ENCODE peak calls at places on chromosomes 5 and 9, in ten cellular contexts. R is astrocyte of the spinal cord, Y is heart left ventricle, G is A549, T is right lobe of liver, F is upper lobe of left lung, O is cardiac muscle cell, N is H1, M is fibroblast of lung, H is tibial nerve. E is an unnamed sample.

GRCh38 chr9:71748280-71748743 is 20.0 kb downstream of the CEMIP2 start:
- DNase-seq in R (peak), Y (no peak), G (no peak), T (no peak), F (no peak), O (no peak), N (no peak), M (peak), H (no peak), E (no peak)

GRCh38 chr9:80085668-80086067 is 513.9 kb downstream of the TLE4 start:
- DNase-seq in R (no peak), Y (no peak), G (no peak), T (no peak), F (no peak), O (no peak), N (no peak), M (no peak), H (no peak), E (no peak)

GRCh38 chr5:67015577-67016290 is 180.9 kb downstream of the CD180 start:
- DNase-seq in R (peak), Y (no peak), G (no peak), T (no peak), F (no peak), O (no peak), N (no peak), M (peak), H (no peak), E (no peak)

GRCh38 chr9:34723141-34723540 is 13.2 kb upstream of the CCL21 start:
- DNase-seq in R (no peak), Y (no peak), G (no peak), T (no peak), F (peak), O (no peak), N (no peak), M (no peak), H (no peak), E (no peak)

GRCh38 chr5:10250804-10251276 is 760 bp downstream of the CCT5 start:
- DNase-seq in R (peak), Y (no peak), G (no peak), T (no peak), F (no peak), O (peak), N (no peak), M (peak), H (no peak), E (no peak)

GRCh38 chr9:137757613-137758029 is 120.0 kb upstream of the CACNA1B start:
- DNase-seq in R (peak), Y (no peak), G (no peak), T (no peak), F (no peak), O (no peak), N (no peak), M (peak), H (no peak), E (no peak)

GRCh38 chr5:159905496-159905895 is 10.8 kb upstream of the ADRA1B start:
- DNase-seq in R (peak), Y (no peak), G (peak), T (no peak), F (no peak), O (no peak), N (no peak), M (peak), H (no peak), E (no peak)

GRCh38 chr9:87336914-87337333 is 160.7 kb upstream of the DAPK1 start:
- DNase-seq in R (peak), Y (no peak), G (peak), T (no peak), F (no peak), O (peak), N (no peak), M (peak), H (no peak), E (no peak)

GRCh38 chr5:74543162-74543995 is 97.1 kb downstream of the ENC1 start:
- DNase-seq in R (peak), Y (no peak), G (peak), T (no peak), F (no peak), O (no peak), N (peak), M (peak), H (no peak), E (no peak)

GRCh38 chr5:71882826-71883744 is 164.0 kb downstream of the CARTPT start:
- DNase-seq in R (peak), Y (peak), G (no peak), T (no peak), F (no peak), O (no peak), N (no peak), M (peak), H (no peak), E (no peak)
- TF ChIP-seq CTCF in R (no peak), Y (no peak), G (no peak), T (no peak), F (no peak), O (no peak), N (no peak), M (no peak), H (no peak), E (no peak)

GRCh38 chr9:14107495-14107894 is 206.4 kb downstream of the NFIB start:
- DNase-seq in R (no peak), Y (no peak), G (no peak), T (no peak), F (no peak), O (no peak), N (no peak), M (no peak), H (no peak), E (no peak)

GRCh38 chr9:14104501-14104900 is 209.4 kb downstream of the NFIB start:
- DNase-seq in R (no peak), Y (no peak), G (no peak), T (no peak), F (no peak), O (no peak), N (no peak), M (no peak), H (no peak), E (no peak)

GRCh38 chr9:14107977-14108376 is 206.0 kb downstream of the NFIB start:
- DNase-seq in R (no peak), Y (no peak), G (no peak), T (no peak), F (no peak), O (peak), N (no peak), M (no peak), H (no peak), E (no peak)

GRCh38 chr9:14103115-14103514 is 210.8 kb downstream of the NFIB start:
- DNase-seq in R (no peak), Y (no peak), G (no peak), T (no peak), F (no peak), O (no peak), N (no peak), M (peak), H (no peak), E (no peak)

GRCh38 chr9:14106699-14107098 is 207.2 kb downstream of the NFIB start:
- DNase-seq in R (no peak), Y (no peak), G (no peak), T (no peak), F (no peak), O (no peak), N (no peak), M (no peak), H (no peak), E (no peak)
- H3K4me3 ChIP-seq in R (no peak), Y (no peak), G (no peak), T (no peak), F (no peak), O (no peak), N (no peak), M (no peak), H (no peak), E (no peak)

DNA sequence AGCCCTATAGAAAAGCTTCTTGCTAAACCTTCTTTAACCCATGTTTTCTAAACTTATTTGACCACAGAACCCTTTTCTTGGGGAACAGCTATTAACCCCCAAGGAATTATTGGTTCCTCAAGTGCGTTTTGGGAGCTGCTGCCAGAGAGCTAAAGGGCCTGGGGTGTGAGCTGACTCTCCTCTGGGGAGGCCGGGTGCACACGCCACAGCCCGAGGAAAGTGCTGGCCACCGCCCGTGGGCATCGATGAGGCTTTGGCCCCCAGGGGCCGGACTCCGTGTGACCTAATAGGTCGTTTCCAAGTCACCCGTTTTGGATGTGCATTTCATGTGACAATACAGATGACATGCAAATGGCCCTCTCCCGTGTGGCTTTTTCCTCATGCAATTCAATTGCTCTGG is 19.4 kb downstream of the PLPP7 start:
- DNase-seq in R (no peak), Y (no peak), G (no peak), T (no peak), F (no peak), O (no peak), N (no peak), M (no peak), H (no peak), E (no peak)
- TF ChIP-seq CTCF in R (no peak), Y (no peak), G (no peak), T (no peak), F (no peak), O (no peak), N (no peak), M (no peak), H (no peak), E (no peak)

GRCh38 chr9:88953401-88954029 is 37.8 kb upstream of the S1PR3 start:
- DNase-seq in R (peak), Y (peak), G (no peak), T (no peak), F (no peak), O (no peak), N (no peak), M (peak), H (no peak), E (no peak)
- H3K4me3 ChIP-seq in R (no peak), Y (no peak), G (no peak), T (no peak), F (no peak), O (no peak), N (no peak), M (peak), H (peak), E (no peak)

DNA sequence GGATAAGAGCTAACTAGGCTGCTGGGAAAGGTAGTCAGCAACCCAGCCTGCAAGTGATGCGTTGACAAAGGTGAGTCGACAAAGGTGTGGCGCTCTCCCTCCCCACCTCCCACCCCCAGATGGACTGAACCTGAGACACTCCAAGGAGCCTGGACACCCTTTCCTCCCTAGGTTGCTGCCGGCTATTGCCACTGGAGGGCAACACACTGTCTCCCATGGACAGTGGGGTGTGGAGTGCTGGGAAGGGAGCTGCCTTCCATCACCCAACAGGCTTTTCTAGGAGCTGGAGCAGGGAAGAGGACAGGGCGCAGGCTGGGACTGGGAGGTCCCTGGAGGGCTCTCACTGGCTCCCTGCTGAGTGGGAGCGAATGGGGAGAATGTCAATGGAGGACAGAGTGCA is 75.4 kb upstream of the ARAP3 start:
- DNase-seq in R (no peak), Y (no peak), G (peak), T (no peak), F (no peak), O (peak), N (peak), M (peak), H (no peak), E (no peak)
- TF ChIP-seq CTCF in R (peak), Y (peak), G (peak), T (peak), F (peak), O (peak), N (no peak), M (peak), H (peak), E (peak)

E was measured in heart right ventricle.